ENCODE peak calls at places on chromosomes 12 and 14, in four cellular contexts. E is A549, X is HepG2, G is GM12878. C is an unnamed sample.

GRCh38 chr14:21066882-21067502 is 3.1 kb upstream of the ARHGEF40 start:
- DNase-seq in X (peak; percentile 48), G (no peak), E (peak; percentile 41), C (no peak)

GRCh38 chr14:35879141-35879648 is 53.1 kb downstream of the BRMS1L start:
- DNase-seq in E (no peak), G (no peak), X (no peak), C (no peak)

GRCh38 chr12:57116580-57117281 is 5.6 kb upstream of the STAT6 start:
- DNase-seq in E (no peak), X (no peak), G (no peak), C (no peak)

GRCh38 chr12:62032838-62033237 is 227.4 kb upstream of the USP15 start:
- DNase-seq in E (no peak), X (no peak), G (no peak), C (no peak)

GRCh38 chr12:52767020-52767379 is 10.1 kb downstream of the KRT76 start:
- DNase-seq in G (no peak), E (no peak), X (no peak), C (no peak)

GRCh38 chr12:52661668-52662067 is 9.7 kb upstream of the KRT2 start:
- DNase-seq in E (no peak), X (no peak), G (no peak), C (no peak)

GRCh38 chr12:102849722-102850447 is 67.2 kb downstream of the PAH start:
- DNase-seq in G (no peak), X (no peak), E (no peak), C (no peak)

GRCh38 chr12:14773685-14774073 is 29.6 kb downstream of the WBP11 start:
- DNase-seq in X (no peak), G (peak; percentile 48), E (no peak), C (peak; percentile 7)

GRCh38 chr12:66708704-66709443 is 30.0 kb upstream of the GRIP1 start:
- DNase-seq in X (no peak), E (no peak), G (no peak), C (no peak)

GRCh38 chr14:55893695-55894094 is 224.5 kb upstream of the PELI2 start:
- DNase-seq in X (no peak), E (no peak), G (no peak), C (no peak)

GRCh38 chr12:111068281-111068680 is 147.9 kb upstream of the MYL2 start:
- DNase-seq in G (no peak), E (no peak), X (no peak), C (no peak)

GRCh38 chr12:12985817-12986408 is 14.2 kb downstream of the HEBP1 start:
- DNase-seq in E (peak; percentile 59), G (no peak), X (peak; percentile 11), C (peak; percentile 31)

GRCh38 chr14:31045501-31046080 is 19.4 kb upstream of the STRN3 start:
- DNase-seq in X (no peak), G (no peak), E (no peak), C (no peak)

GRCh38 chr12:62194616-62195015 is 65.6 kb upstream of the USP15 start:
- DNase-seq in E (no peak), G (no peak), X (no peak), C (no peak)

GRCh38 chr14:85333313-85333712 is 196.6 kb upstream of the FLRT2 start:
- DNase-seq in X (no peak), E (peak; percentile 3), G (no peak), C (no peak)

GRCh38 chr12:68225576-68226476 is at the start of gene IL26:
- DNase-seq in X (no peak), G (no peak), E (no peak), C (no peak)

GRCh38 chr14:104652386-104652785 is 37.0 kb upstream of the INF2 start:
- DNase-seq in E (no peak), G (no peak), X (no peak), C (no peak)

GRCh38 chr12:10779103-10779502 is 23.3 kb downstream of the TAS2R7 start:
- DNase-seq in E (no peak), G (no peak), X (no peak), C (no peak)

GRCh38 chr12:52587563-52587962 is 13.7 kb downstream of the KRT72 start:
- DNase-seq in G (no peak), X (no peak), E (no peak), C (no peak)

GRCh38 chr12:95740751-95741150 is 49.8 kb downstream of the NTN4 start:
- DNase-seq in X (no peak), E (no peak), G (no peak), C (no peak)

GRCh38 chr12:89280833-89281533 is 71.3 kb downstream of the DUSP6 start:
- DNase-seq in X (no peak), G (no peak), E (no peak), C (no peak)

GRCh38 chr12:118374909-118375308 is 1.4 kb upstream of the SUDS3 start:
- DNase-seq in E (no peak), X (no peak), G (no peak), C (no peak)

GRCh38 chr12:109451400-109451799 is 25.7 kb downstream of the KCTD10 start:
- DNase-seq in G (no peak), E (no peak), X (no peak), C (no peak)

GRCh38 chr14:96823652-96824051 is 26.5 kb downstream of the VRK1 start:
- DNase-seq in G (no peak), E (no peak), X (no peak), C (no peak)

GRCh38 chr14:59301354-59301753 is 112.9 kb downstream of the DAAM1 start:
- DNase-seq in G (peak; percentile 53), X (peak; percentile 78), E (no peak), C (no peak)

GRCh38 chr14:101337053-101337452 is 224.2 kb upstream of the DIO3 start:
- DNase-seq in X (no peak), E (no peak), G (no peak), C (no peak)

GRCh38 chr14:28308727-28309126 is 457.9 kb upstream of the FOXG1 start:
- DNase-seq in G (no peak), E (peak; percentile 67), X (no peak), C (no peak)

GRCh38 chr12:69108024-69108423 is 131.3 kb upstream of the CPSF6 start:
- DNase-seq in G (no peak), E (peak; percentile 17), X (no peak), C (no peak)

GRCh38 chr14:93017341-93017797 is 94.4 kb downstream of the CHGA start:
- DNase-seq in G (no peak), E (no peak), X (no peak), C (no peak)

GRCh38 chr14:98290596-98290995 is 981.4 kb downstream of the BCL11B start:
- DNase-seq in X (no peak), E (no peak), G (no peak), C (no peak)

GRCh38 chr12:124410354-124411175 is 115.7 kb downstream of the RFLNA start:
- DNase-seq in G (no peak), X (no peak), E (no peak), C (peak; percentile 79)

GRCh38 chr14:77882631-77883030 is 82.7 kb downstream of the ADCK1 start:
- DNase-seq in G (no peak), X (no peak), E (no peak), C (peak; percentile 60)

GRCh38 chr14:38721822-38722431 is 381.1 kb downstream of the SEC23A start:
- DNase-seq in E (peak; percentile 46), G (peak; percentile 4), X (peak; percentile 77), C (peak; percentile 4)

GRCh38 chr12:40063424-40063823 is 42.5 kb downstream of the SLC2A13 start:
- DNase-seq in G (no peak), X (no peak), E (no peak), C (no peak)

DNA sequence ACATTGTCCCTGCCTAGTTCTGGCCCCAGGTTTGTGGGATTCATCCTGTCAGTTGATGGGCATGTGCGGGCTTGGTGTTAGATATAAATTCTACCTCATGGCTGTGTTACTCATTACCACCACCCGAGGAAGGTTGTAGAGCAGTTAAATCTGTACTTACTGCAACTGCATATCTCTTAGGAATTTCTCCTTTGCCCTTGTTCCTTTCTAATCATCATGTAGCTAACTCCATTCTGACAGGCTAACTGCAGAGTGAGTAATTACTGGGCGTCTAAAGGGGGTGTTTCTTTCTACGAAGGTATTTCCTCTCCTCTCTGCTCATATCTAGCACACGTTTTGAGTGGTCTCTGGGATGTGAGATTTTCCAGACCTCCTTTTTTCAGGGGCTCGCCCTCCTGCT is 1076.7 kb downstream of the TMTC2 start:
- DNase-seq in X (no peak), G (no peak), E (no peak), C (no peak)
- TF ChIP-seq PBX3 in X (no peak), G (no peak), E (no peak), C (no peak)

GRCh38 chr12:93790472-93791152 is 113.4 kb downstream of the CRADD start:
- DNase-seq in X (no peak), G (no peak), E (peak; percentile 60), C (no peak)
- TF ChIP-seq PBX3 in X (no peak), G (no peak), E (no peak), C (peak; percentile 47)

GRCh38 chr14:79436325-79436724 is 775.0 kb downstream of the DIO2 start:
- DNase-seq in X (no peak), G (no peak), E (no peak), C (no peak)

GRCh38 chr14:79443602-79444001 is 767.7 kb downstream of the DIO2 start:
- DNase-seq in X (no peak), G (no peak), E (no peak), C (no peak)

GRCh38 chr14:79437951-79438350 is 773.4 kb downstream of the DIO2 start:
- DNase-seq in E (no peak), G (no peak), X (no peak), C (no peak)

GRCh38 chr14:79442776-79443175 is 768.5 kb downstream of the DIO2 start:
- DNase-seq in G (no peak), X (no peak), E (no peak), C (no peak)

DNA sequence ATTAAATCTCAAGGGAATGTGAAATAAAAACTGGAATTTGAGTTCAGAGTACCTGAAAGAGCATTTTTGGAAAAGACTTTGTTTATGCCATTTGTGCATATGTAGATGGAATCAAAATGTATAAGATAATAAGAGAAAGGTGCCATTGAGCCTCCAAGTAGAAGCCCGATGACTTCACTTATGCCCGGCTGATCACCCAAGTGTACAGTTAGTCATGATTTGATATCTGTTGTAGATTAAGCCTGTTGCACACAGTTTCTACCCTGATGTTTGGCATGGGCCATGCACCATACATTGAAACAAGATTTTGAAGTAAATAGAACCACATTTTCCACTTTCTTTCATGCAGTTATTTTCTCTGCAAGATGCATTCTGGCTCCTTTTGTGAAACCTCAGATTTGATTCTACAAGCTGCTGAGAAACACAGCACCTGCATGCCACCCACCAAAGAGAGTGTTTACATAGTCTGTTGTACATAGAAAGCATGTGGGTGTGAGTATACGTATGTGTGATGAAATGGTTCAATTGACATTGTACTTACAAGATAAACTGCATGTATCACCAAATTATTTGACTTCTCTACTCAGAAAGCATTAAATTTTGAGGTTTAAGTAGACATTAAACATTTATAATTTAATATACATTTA is 772.5 kb downstream of the DIO2 start:
- DNase-seq in X (no peak), G (no peak), E (no peak), C (no peak)
- TF ChIP-seq PBX3 in X (no peak), G (no peak), E (no peak), C (no peak)

DNA sequence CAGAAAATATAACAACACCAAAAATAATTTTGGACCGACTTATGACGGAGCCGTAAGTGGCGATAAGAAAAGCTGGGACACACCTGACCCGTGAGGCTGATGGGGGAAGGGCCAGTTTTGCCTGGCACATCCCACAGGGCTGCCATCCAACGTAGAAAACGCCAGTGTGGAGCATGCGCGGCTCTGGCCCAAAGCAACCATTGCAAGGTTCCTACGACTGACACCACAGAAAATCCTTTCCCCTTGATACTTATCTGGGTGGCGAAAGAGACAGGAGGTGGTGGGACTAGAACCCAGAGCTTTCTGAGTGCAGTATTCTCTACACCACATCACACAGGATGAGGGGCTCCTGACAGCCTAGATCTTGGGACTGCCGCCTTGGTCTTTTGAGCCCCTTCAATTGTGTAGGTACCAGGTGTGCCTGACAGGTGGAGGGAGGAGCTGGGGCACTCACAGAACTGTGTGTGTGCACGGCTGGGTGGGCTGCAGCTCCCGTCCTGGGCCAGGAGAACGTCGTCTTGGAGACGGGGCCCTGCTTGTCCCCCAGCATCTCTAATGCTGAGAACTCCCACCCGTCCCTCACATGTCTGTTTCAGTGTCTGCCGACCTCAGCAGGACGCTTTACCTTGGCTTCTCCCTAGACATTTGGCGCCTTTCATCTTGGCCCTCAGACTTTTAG is 17.4 kb upstream of the CACNA2D4 start:
- DNase-seq in E (no peak), X (no peak), G (no peak), C (peak; percentile 30)
- TF ChIP-seq PBX3 in E (no peak), X (no peak), G (no peak), C (no peak)